ENCODE peak calls at places on chromosomes 16 and 17, in ten cellular contexts. One of them, this sample, is unnamed.
A peak's percentile ranks its signal among the peaks of the same experiment; 100 is the strongest.

GRCh38 chr17:79183221-79184158 is 108.9 kb downstream of the ENGASE start:
- DNase-seq in pancreas: no peak
- DNase-seq in A549: peak; percentile 85
- DNase-seq in Peyer's patch: no peak
- DNase-seq in body of pancreas: no peak
- DNase-seq in psoas muscle: no peak
- DNase-seq in IMR-90: no peak
- DNase-seq in cardiac muscle cell: peak; percentile 74
- DNase-seq in colonic mucosa: no peak
- DNase-seq in neural progenitor cell: peak; percentile 91
- DNase-seq in this sample: no peak

GRCh38 chr16:86931410-86931941 is 353.1 kb downstream of the FOXL1 start:
- DNase-seq in pancreas: no peak
- DNase-seq in A549: no peak
- DNase-seq in Peyer's patch: no peak
- DNase-seq in body of pancreas: no peak
- DNase-seq in psoas muscle: no peak
- DNase-seq in IMR-90: peak; percentile 89
- DNase-seq in cardiac muscle cell: peak; percentile 66
- DNase-seq in colonic mucosa: no peak
- DNase-seq in neural progenitor cell: no peak
- DNase-seq in this sample: no peak

GRCh38 chr17:66451188-66452149 is 149.1 kb downstream of the PRKCA start:
- DNase-seq in pancreas: peak; percentile 38
- DNase-seq in A549: peak; percentile 62
- DNase-seq in Peyer's patch: no peak
- DNase-seq in body of pancreas: peak; percentile 66
- DNase-seq in psoas muscle: no peak
- DNase-seq in IMR-90: no peak
- DNase-seq in cardiac muscle cell: peak; percentile 34
- DNase-seq in colonic mucosa: peak; percentile 82
- DNase-seq in neural progenitor cell: peak; percentile 63
- DNase-seq in this sample: no peak

GRCh38 chr17:81927653-81928496 is at the start of gene MAFG:
- DNase-seq in pancreas: peak; percentile 94
- DNase-seq in A549: peak; percentile 96
- DNase-seq in Peyer's patch: peak; percentile 94
- DNase-seq in body of pancreas: peak; percentile 94
- DNase-seq in psoas muscle: peak; percentile 95
- DNase-seq in IMR-90: peak; percentile 90
- DNase-seq in cardiac muscle cell: peak; percentile 98
- DNase-seq in colonic mucosa: peak; percentile 93
- DNase-seq in neural progenitor cell: peak; percentile 98
- DNase-seq in this sample: peak; percentile 90

GRCh38 chr17:16463341-16464000 is 28.5 kb downstream of the LRRC75A start:
- DNase-seq in pancreas: peak; percentile 78
- DNase-seq in A549: no peak
- DNase-seq in Peyer's patch: no peak
- DNase-seq in body of pancreas: peak; percentile 85
- DNase-seq in psoas muscle: no peak
- DNase-seq in IMR-90: peak; percentile 59
- DNase-seq in cardiac muscle cell: peak; percentile 42
- DNase-seq in colonic mucosa: peak; percentile 93
- DNase-seq in neural progenitor cell: no peak
- DNase-seq in this sample: no peak

GRCh38 chr16:65336169-65336568 is 214.3 kb upstream of the CDH11 start:
- DNase-seq in pancreas: no peak
- DNase-seq in A549: no peak
- DNase-seq in Peyer's patch: no peak
- DNase-seq in body of pancreas: no peak
- DNase-seq in psoas muscle: no peak
- DNase-seq in IMR-90: peak; percentile 77
- DNase-seq in cardiac muscle cell: no peak
- DNase-seq in colonic mucosa: no peak
- DNase-seq in neural progenitor cell: no peak
- DNase-seq in this sample: no peak

GRCh38 chr17:38958756-38959155 is 8.4 kb downstream of the FBXO47 start:
- DNase-seq in pancreas: no peak
- DNase-seq in A549: no peak
- DNase-seq in Peyer's patch: no peak
- DNase-seq in body of pancreas: no peak
- DNase-seq in psoas muscle: no peak
- DNase-seq in IMR-90: peak; percentile 68
- DNase-seq in cardiac muscle cell: no peak
- DNase-seq in colonic mucosa: no peak
- DNase-seq in neural progenitor cell: no peak
- DNase-seq in this sample: no peak

GRCh38 chr16:17067882-17068281 is 402.9 kb downstream of the XYLT1 start:
- DNase-seq in pancreas: no peak
- DNase-seq in A549: no peak
- DNase-seq in Peyer's patch: no peak
- DNase-seq in body of pancreas: no peak
- DNase-seq in psoas muscle: no peak
- DNase-seq in IMR-90: no peak
- DNase-seq in cardiac muscle cell: no peak
- DNase-seq in colonic mucosa: no peak
- DNase-seq in neural progenitor cell: no peak
- DNase-seq in this sample: no peak

GRCh38 chr17:19013806-19014627 is 9.5 kb upstream of the FAM83G start:
- DNase-seq in pancreas: peak; percentile 7
- DNase-seq in A549: no peak
- DNase-seq in Peyer's patch: no peak
- DNase-seq in body of pancreas: no peak
- DNase-seq in psoas muscle: peak; percentile 25
- DNase-seq in IMR-90: no peak
- DNase-seq in cardiac muscle cell: no peak
- DNase-seq in colonic mucosa: no peak
- DNase-seq in neural progenitor cell: no peak
- DNase-seq in this sample: no peak

GRCh38 chr17:31540602-31541307 is 149.3 kb downstream of the RAB11FIP4 start:
- DNase-seq in pancreas: no peak
- DNase-seq in A549: no peak
- DNase-seq in Peyer's patch: no peak
- DNase-seq in body of pancreas: no peak
- DNase-seq in psoas muscle: no peak
- DNase-seq in IMR-90: no peak
- DNase-seq in cardiac muscle cell: no peak
- DNase-seq in colonic mucosa: no peak
- DNase-seq in neural progenitor cell: no peak
- DNase-seq in this sample: no peak

GRCh38 chr17:31537558-31537957 is 146.1 kb downstream of the RAB11FIP4 start:
- DNase-seq in pancreas: peak; percentile 68
- DNase-seq in A549: no peak
- DNase-seq in Peyer's patch: peak; percentile 77
- DNase-seq in body of pancreas: peak; percentile 76
- DNase-seq in psoas muscle: no peak
- DNase-seq in IMR-90: peak; percentile 62
- DNase-seq in cardiac muscle cell: no peak
- DNase-seq in colonic mucosa: no peak
- DNase-seq in neural progenitor cell: no peak
- DNase-seq in this sample: peak; percentile 74

GRCh38 chr17:31538080-31538762 is 146.7 kb downstream of the RAB11FIP4 start:
- DNase-seq in pancreas: no peak
- DNase-seq in A549: no peak
- DNase-seq in Peyer's patch: peak; percentile 89
- DNase-seq in body of pancreas: no peak
- DNase-seq in psoas muscle: no peak
- DNase-seq in IMR-90: no peak
- DNase-seq in cardiac muscle cell: no peak
- DNase-seq in colonic mucosa: no peak
- DNase-seq in neural progenitor cell: no peak
- DNase-seq in this sample: no peak

GRCh38 chr17:31544186-31544585 is 152.7 kb downstream of the RAB11FIP4 start:
- DNase-seq in pancreas: no peak
- DNase-seq in A549: no peak
- DNase-seq in Peyer's patch: no peak
- DNase-seq in body of pancreas: no peak
- DNase-seq in psoas muscle: no peak
- DNase-seq in IMR-90: no peak
- DNase-seq in cardiac muscle cell: no peak
- DNase-seq in colonic mucosa: no peak
- DNase-seq in neural progenitor cell: no peak
- DNase-seq in this sample: no peak

DNA sequence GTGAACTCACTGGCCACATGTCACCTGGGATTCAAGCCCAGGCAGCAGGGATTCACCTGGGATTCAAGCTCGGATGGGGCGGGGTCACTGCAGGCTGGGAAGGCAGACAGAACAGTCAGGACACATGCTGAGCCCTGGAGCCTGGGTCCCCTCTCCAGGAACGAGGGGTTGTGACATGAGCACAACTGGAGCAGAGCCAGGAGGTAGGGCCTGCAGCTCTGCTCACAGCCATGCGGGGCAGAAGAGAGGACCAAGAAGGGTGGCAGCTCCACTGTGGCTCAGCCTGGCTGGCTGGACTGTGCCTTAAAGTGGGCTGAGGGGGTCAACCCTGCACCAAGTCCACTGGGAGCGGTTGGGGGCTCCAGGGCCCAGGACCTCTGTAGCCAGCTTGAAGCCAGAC is 150.1 kb downstream of the RAB11FIP4 start:
- DNase-seq in pancreas: peak; percentile 60
- DNase-seq in A549: no peak
- DNase-seq in Peyer's patch: no peak
- DNase-seq in body of pancreas: peak; percentile 64
- DNase-seq in psoas muscle: no peak
- DNase-seq in IMR-90: no peak
- DNase-seq in cardiac muscle cell: peak; percentile 30
- DNase-seq in colonic mucosa: no peak
- DNase-seq in neural progenitor cell: no peak
- DNase-seq in this sample: no peak
- TF ChIP-seq CTCF in pancreas: no peak
- TF ChIP-seq CTCF in A549: no peak
- TF ChIP-seq CTCF in Peyer's patch: peak; percentile 10
- TF ChIP-seq CTCF in body of pancreas: no peak
- TF ChIP-seq CTCF in psoas muscle: no peak
- TF ChIP-seq CTCF in IMR-90: peak; percentile 9
- TF ChIP-seq CTCF in cardiac muscle cell: peak; percentile 17
- TF ChIP-seq CTCF in colonic mucosa: no peak
- TF ChIP-seq CTCF in neural progenitor cell: no peak
- TF ChIP-seq CTCF in this sample: peak; percentile 12

DNA sequence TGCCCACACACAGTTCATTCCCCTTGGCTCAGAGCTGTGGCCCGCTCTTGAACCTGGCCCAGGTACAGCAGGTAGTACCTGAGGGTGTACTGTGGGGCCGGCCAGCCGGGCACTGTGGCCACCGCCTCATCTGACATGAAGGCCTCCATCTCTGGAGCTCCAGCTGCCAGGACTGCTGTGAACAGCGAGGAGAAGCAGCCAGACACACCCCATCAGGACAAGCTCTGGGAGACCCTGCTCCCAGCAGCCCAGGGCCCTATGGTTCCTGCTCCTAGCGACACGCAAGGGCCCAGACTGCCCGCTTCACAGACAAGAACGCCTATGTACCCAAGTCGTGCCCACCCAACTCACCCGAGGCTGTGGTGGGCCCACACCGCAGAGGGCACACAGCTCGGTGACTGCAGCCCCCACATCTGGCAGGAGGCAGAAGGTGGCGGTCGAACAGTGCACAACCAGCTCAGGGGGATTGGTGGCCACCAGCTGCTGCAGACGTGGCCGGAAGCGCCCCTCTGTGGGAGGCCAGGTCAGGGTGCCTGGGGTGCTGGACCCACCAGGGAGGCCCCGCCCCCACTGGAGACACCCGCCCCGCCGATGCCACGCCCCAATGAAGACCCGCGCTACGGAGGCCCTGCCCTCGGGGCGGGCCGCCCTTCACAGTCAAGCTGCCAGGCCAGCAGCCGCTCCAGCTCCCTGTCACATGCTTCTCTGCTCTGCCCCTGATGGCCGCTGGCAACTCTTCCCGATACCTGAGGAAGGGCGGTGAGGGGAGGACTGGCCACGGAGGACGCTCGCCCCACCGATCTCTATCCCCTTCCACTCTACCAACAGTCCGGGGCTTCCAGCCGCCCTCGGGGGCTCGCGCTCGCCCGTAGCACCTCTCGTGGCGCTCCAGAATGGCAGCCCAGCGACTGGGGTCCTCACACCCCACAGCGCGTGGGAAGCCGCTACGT is 1.1 kb upstream of the STUB1 start:
- DNase-seq in pancreas: peak; percentile 89
- DNase-seq in A549: no peak
- DNase-seq in Peyer's patch: peak; percentile 65
- DNase-seq in body of pancreas: peak; percentile 86
- DNase-seq in psoas muscle: peak; percentile 82
- DNase-seq in IMR-90: peak; percentile 30
- DNase-seq in cardiac muscle cell: peak; percentile 88
- DNase-seq in colonic mucosa: peak; percentile 80
- DNase-seq in neural progenitor cell: peak; percentile 86
- DNase-seq in this sample: no peak
- H3K27ac ChIP-seq in pancreas: peak overlapping the region; percentile 75
- H3K27ac ChIP-seq in A549: peak overlapping the region; percentile 67
- H3K27ac ChIP-seq in Peyer's patch: peak overlapping the region; percentile 93
- H3K27ac ChIP-seq in body of pancreas: peak overlapping the region; percentile 95
- H3K27ac ChIP-seq in psoas muscle: peak overlapping the region; percentile 81
- H3K27ac ChIP-seq in IMR-90: peak overlapping the region; percentile 34
- H3K27ac ChIP-seq in cardiac muscle cell: peak overlapping the region; percentile 92
- H3K27ac ChIP-seq in colonic mucosa: peak overlapping the region; percentile 57
- H3K27ac ChIP-seq in neural progenitor cell: no peak overlapping the region
- H3K27ac ChIP-seq in this sample: peak overlapping the region; percentile 80

DNA sequence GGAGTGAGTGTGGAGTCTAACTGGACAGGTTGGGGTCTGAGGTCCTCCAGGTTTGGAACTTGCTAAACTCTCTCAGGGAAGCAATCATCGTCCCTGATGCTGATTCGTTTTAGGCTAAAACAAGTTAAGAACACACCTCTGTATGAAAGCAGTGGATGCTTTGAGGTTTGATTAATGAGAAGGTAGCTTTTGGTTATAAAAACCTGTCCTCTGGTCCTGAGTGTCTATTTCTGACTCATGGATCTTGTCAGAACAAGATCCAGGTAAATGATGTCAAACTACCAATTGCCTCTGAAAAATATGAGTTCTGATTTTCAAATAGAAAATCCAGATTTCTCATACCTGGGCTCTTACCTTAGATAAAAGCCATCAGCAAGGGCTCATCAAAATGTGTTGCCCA is 23.0 kb downstream of the KRT23 start:
- DNase-seq in pancreas: no peak
- DNase-seq in A549: no peak
- DNase-seq in Peyer's patch: no peak
- DNase-seq in body of pancreas: no peak
- DNase-seq in psoas muscle: no peak
- DNase-seq in IMR-90: no peak
- DNase-seq in cardiac muscle cell: no peak
- DNase-seq in colonic mucosa: no peak
- DNase-seq in neural progenitor cell: no peak
- DNase-seq in this sample: no peak
- H3K4me3 ChIP-seq in pancreas: no peak overlapping the region
- H3K4me3 ChIP-seq in A549: no peak overlapping the region
- H3K4me3 ChIP-seq in Peyer's patch: no peak overlapping the region
- H3K4me3 ChIP-seq in body of pancreas: no peak overlapping the region
- H3K4me3 ChIP-seq in psoas muscle: no peak overlapping the region
- H3K4me3 ChIP-seq in IMR-90: no peak overlapping the region
- H3K4me3 ChIP-seq in cardiac muscle cell: no peak overlapping the region
- H3K4me3 ChIP-seq in colonic mucosa: no peak overlapping the region
- H3K4me3 ChIP-seq in neural progenitor cell: no peak overlapping the region
- H3K4me3 ChIP-seq in this sample: no peak overlapping the region

GRCh38 chr17:5785867-5786509 is 201.7 kb upstream of the NLRP1 start:
- DNase-seq in pancreas: no peak
- DNase-seq in A549: no peak
- DNase-seq in Peyer's patch: no peak
- DNase-seq in body of pancreas: no peak
- DNase-seq in psoas muscle: no peak
- DNase-seq in IMR-90: peak; percentile 91
- DNase-seq in cardiac muscle cell: no peak
- DNase-seq in colonic mucosa: no peak
- DNase-seq in neural progenitor cell: no peak
- DNase-seq in this sample: no peak
- TF ChIP-seq CTCF in pancreas: no peak
- TF ChIP-seq CTCF in A549: no peak
- TF ChIP-seq CTCF in Peyer's patch: no peak
- TF ChIP-seq CTCF in body of pancreas: no peak
- TF ChIP-seq CTCF in psoas muscle: no peak
- TF ChIP-seq CTCF in IMR-90: peak; percentile 27
- TF ChIP-seq CTCF in cardiac muscle cell: no peak
- TF ChIP-seq CTCF in colonic mucosa: no peak
- TF ChIP-seq CTCF in neural progenitor cell: no peak
- TF ChIP-seq CTCF in this sample: no peak